ENCODE peak calls at places on chromosomes 16 and 17, in ten cellular contexts. P, G, Y, K, Z, I, V, E, J and X are unnamed samples. For H3K4me1, the result is how much of the 10 kb centered on the place peaks cover.

GRCh38 chr17:57368637-57369336 is 112.5 kb downstream of the MSI2 start:
- DNase-seq in Y (no peak), J (no peak), V (no peak), Z (no peak), E (no peak), G (no peak), K (no peak), I (no peak), P (peak), X (no peak)

GRCh38 chr17:80285237-80285920 is 24.7 kb downstream of the RNF213 start:
- DNase-seq in P (peak), J (no peak), K (no peak), Y (no peak), G (no peak), E (no peak), Z (no peak), I (no peak), V (no peak), X (no peak)

GRCh38 chr17:45371414-45372324 is 54.8 kb upstream of the MAP3K14 start:
- DNase-seq in E (peak), Y (peak), V (peak), K (no peak), Z (peak), J (no peak), G (peak), P (peak), I (peak), X (no peak)

GRCh38 chr17:55674107-55674506 is 48.6 kb downstream of the TMEM100 start:
- DNase-seq in J (no peak), P (no peak), G (no peak), Y (no peak), K (no peak), I (no peak), Z (peak), E (no peak), V (no peak), X (no peak)

GRCh38 chr16:73176577-73177013 is 128.7 kb upstream of the ZFHX3 start:
- DNase-seq in Z (peak), V (peak), I (no peak), P (peak), J (no peak), Y (no peak), G (no peak), K (no peak), E (no peak), X (no peak)

GRCh38 chr17:18031955-18032354 is 7.0 kb downstream of the ATPAF2 start:
- DNase-seq in V (no peak), E (no peak), J (no peak), I (no peak), Z (peak), K (no peak), G (no peak), P (no peak), Y (no peak), X (no peak)

GRCh38 chr17:55717898-55718735 is 4.5 kb downstream of the TMEM100 start:
- DNase-seq in Y (peak), Z (peak), J (peak), P (peak), K (no peak), V (peak), I (peak), G (peak), E (peak), X (no peak)

GRCh38 chr17:45584092-45585036 is 93.8 kb upstream of the PLEKHM1 start:
- DNase-seq in G (peak), E (peak), K (no peak), Z (peak), P (peak), V (peak), I (peak), Y (peak), J (peak), X (no peak)

GRCh38 chr17:74746922-74747321 is 1.5 kb upstream of the NHERF1 start:
- DNase-seq in J (no peak), I (no peak), G (no peak), P (no peak), E (peak), V (no peak), K (no peak), Z (peak), Y (no peak), X (no peak)

GRCh38 chr17:77394540-77395295 is 253.9 kb downstream of the SEC14L1 start:
- DNase-seq in I (no peak), P (no peak), Z (peak), V (no peak), J (no peak), K (no peak), Y (no peak), G (no peak), E (no peak), X (no peak)

GRCh38 chr17:67021196-67021595 is 23.2 kb upstream of the CACNG1 start:
- DNase-seq in Z (no peak), V (no peak), I (no peak), E (no peak), Y (no peak), K (no peak), P (no peak), J (no peak), G (no peak), X (no peak)

GRCh38 chr17:33038740-33039139 is 47.1 kb downstream of the SPACA3 start:
- DNase-seq in G (no peak), P (peak), Z (peak), V (peak), Y (peak), I (peak), E (no peak), K (no peak), J (no peak), X (no peak)

GRCh38 chr17:35536664-35537160 is 766 bp downstream of the SLFN12L start:
- DNase-seq in G (no peak), K (no peak), V (no peak), J (no peak), Z (no peak), Y (no peak), I (no peak), E (no peak), P (no peak), X (no peak)

GRCh38 chr17:3256575-3256974 is 41.6 kb downstream of the OR3A1 start:
- DNase-seq in I (no peak), G (no peak), J (no peak), Z (no peak), P (no peak), V (no peak), Y (no peak), K (no peak), E (no peak), X (no peak)

GRCh38 chr16:63749256-63749655 is 1372.6 kb downstream of the CDH11 start:
- DNase-seq in Z (peak), V (no peak), Y (no peak), G (no peak), P (no peak), J (no peak), I (no peak), E (no peak), K (no peak), X (no peak)

GRCh38 chr16:69410285-69410990 is 14.0 kb upstream of the CYB5B start:
- DNase-seq in J (no peak), Z (peak), E (no peak), I (no peak), Y (no peak), V (peak), P (no peak), K (no peak), G (no peak), X (no peak)

GRCh38 chr17:67377727-67378443 is 804 bp downstream of the PITPNC1 start:
- DNase-seq in Y (peak), P (peak), I (peak), J (peak), V (peak), E (peak), G (peak), K (no peak), Z (peak), X (no peak)

GRCh38 chr17:56440391-56440790 is 153.1 kb upstream of the NOG start:
- DNase-seq in G (no peak), Y (no peak), E (no peak), J (no peak), Z (no peak), P (peak), V (peak), I (no peak), K (no peak), X (no peak)

GRCh38 chr16:70481929-70482536 is 27.6 kb downstream of the FCSK start:
- DNase-seq in E (no peak), Z (no peak), K (no peak), V (no peak), J (no peak), I (no peak), G (no peak), Y (no peak), P (peak), X (no peak)

GRCh38 chr16:81443688-81444447 is 740 bp upstream of the CMIP start:
- DNase-seq in J (no peak), K (no peak), Y (peak), P (peak), I (peak), G (no peak), E (no peak), V (no peak), Z (no peak), X (no peak)

GRCh38 chr17:2792541-2793169 is 3.6 kb upstream of the RAP1GAP2 start:
- DNase-seq in G (no peak), E (no peak), J (peak), K (no peak), Y (no peak), Z (no peak), I (no peak), P (no peak), V (no peak), X (no peak)

GRCh38 chr17:4304417-4305027 is 40.7 kb upstream of the ANKFY1 start:
- DNase-seq in V (peak), J (peak), I (peak), K (no peak), Z (peak), G (no peak), Y (peak), E (no peak), P (peak), X (no peak)

GRCh38 chr16:68270353-68270752 is 6.0 kb downstream of the SLC7A6 start:
- DNase-seq in V (no peak), J (no peak), I (no peak), P (no peak), K (no peak), G (no peak), Y (no peak), E (no peak), Z (no peak), X (no peak)
- H3K4me1 ChIP-seq in V (under half), J (half or more), I (under half), P (under half), K (under half), G (under half), Y (under half), E (half or more), Z (under half), X (half or more)

GRCh38 chr17:58414596-58414997 is 2.7 kb downstream of the RNF43 start:
- DNase-seq in Z (no peak), P (no peak), Y (no peak), J (no peak), V (no peak), E (no peak), I (no peak), K (no peak), G (no peak), X (no peak)

GRCh38 chr17:58416396-58416795 is 938 bp downstream of the RNF43 start:
- DNase-seq in K (no peak), E (no peak), Z (no peak), V (no peak), P (no peak), I (no peak), Y (no peak), G (no peak), J (no peak), X (no peak)

GRCh38 chr17:58417300-58418092 is at the start of gene RNF43:
- DNase-seq in G (peak), P (peak), E (peak), Z (peak), Y (peak), J (peak), I (peak), V (peak), K (peak), X (peak)

GRCh38 chr17:58415371-58416055 is 1.8 kb downstream of the RNF43 start:
- DNase-seq in G (peak), E (peak), J (no peak), I (no peak), P (no peak), V (no peak), Z (no peak), K (no peak), Y (peak), X (no peak)

GRCh38 chr17:58416937-58417299 is 416 bp downstream of the RNF43 start:
- DNase-seq in Z (no peak), K (no peak), G (no peak), J (no peak), V (no peak), E (no peak), P (peak), Y (no peak), I (no peak), X (no peak)
- H3K4me3 ChIP-seq in Z (peak), K (peak), G (peak), J (no peak), V (peak), E (peak), P (no peak), Y (no peak), I (no peak), X (peak)

DNA sequence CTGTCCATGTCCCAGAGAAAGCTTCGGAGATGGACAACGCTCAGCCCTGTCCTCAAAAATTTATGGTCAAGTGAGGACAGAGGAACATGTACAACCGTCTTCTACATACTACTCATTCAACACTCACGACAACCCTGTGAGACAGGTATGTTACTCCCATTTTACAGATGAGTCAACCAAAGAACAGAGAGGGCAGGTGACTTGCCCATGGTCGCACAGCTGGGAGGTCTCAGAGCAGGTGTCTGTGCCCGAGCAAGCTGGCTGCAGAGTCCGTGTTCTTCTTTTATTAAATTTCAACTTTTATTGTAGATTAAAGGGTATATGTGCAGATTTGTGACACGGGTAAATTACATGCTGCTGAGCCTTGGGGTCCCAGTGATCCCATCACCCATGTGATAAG is 5.8 kb upstream of the WFDC1 start:
- DNase-seq in I (no peak), Z (no peak), E (no peak), K (no peak), P (no peak), Y (no peak), V (no peak), J (no peak), G (no peak), X (no peak)
- H3K4me1 ChIP-seq in I (under half), Z (under half), E (under half), K (under half), P (under half), Y (under half), V (under half), J (under half), G (under half), X (under half)

GRCh38 chr16:46757339-46758050 is 9.4 kb upstream of the MYLK3 start:
- DNase-seq in E (no peak), P (no peak), V (no peak), J (no peak), G (no peak), I (no peak), Y (no peak), K (no peak), Z (peak), X (no peak)
- H3K4me3 ChIP-seq in E (no peak), P (no peak), V (no peak), J (no peak), G (no peak), I (no peak), Y (no peak), K (no peak), Z (peak), X (no peak)

GRCh38 chr17:81515530-81516041 is 3.0 kb upstream of the ACTG1 start:
- DNase-seq in E (peak), G (no peak), I (peak), V (no peak), P (no peak), Z (no peak), J (no peak), Y (peak), K (no peak), X (no peak)
- H3K4me1 ChIP-seq in E (under half), G (under half), I (under half), V (under half), P (under half), Z (under half), J (under half), Y (under half), K (under half), X (under half)

GRCh38 chr16:2270070-2270462 is 2.1 kb upstream of the RNPS1 start:
- DNase-seq in E (no peak), P (no peak), I (no peak), Y (no peak), J (no peak), V (no peak), Z (no peak), G (no peak), K (no peak), X (no peak)
- H3K4me3 ChIP-seq in E (no peak), P (no peak), I (no peak), Y (no peak), J (no peak), V (no peak), Z (no peak), G (no peak), K (no peak), X (no peak)

DNA sequence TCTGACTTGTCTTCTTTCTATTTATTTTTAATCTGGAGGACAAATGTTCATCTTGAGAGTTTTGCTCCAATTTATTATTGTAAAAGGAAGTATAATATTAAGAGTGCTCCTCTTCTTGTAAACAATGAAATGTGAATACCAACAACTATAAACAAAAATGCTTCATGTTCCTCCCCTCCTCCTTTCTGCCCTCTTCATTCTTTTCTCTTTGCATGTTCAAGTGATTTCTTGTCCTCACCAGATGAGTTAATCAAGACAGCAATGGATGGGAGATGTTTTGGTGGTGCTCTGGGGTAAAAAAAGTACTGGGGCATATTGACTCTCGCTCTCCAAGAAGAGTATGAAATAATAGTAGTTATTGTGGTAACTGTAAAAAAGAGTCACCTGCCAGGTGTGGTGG is 24.3 kb downstream of the ITGB3 start:
- DNase-seq in I (no peak), E (no peak), P (no peak), G (no peak), V (no peak), Y (no peak), Z (no peak), J (no peak), K (no peak), X (no peak)
- H3K4me1 ChIP-seq in I (under half), E (under half), P (under half), G (under half), V (under half), Y (under half), Z (under half), J (under half), K (under half), X (under half)